ENCODE peak calls at places on chromosomes 13 and 19, in seven cellular contexts. X, Q, R, J, U, H and A are unnamed samples.

GRCh38 chr13:78606471-78607408 is 3.4 kb upstream of the POU4F1 start:
- DNase-seq in X (no peak), Q (peak), R (no peak), J (no peak), U (no peak), H (no peak), A (no peak)

GRCh38 chr13:44834404-44834803 is 154.9 kb downstream of the NUFIP1 start:
- DNase-seq in X (no peak), Q (no peak), R (no peak), J (no peak), U (no peak), H (no peak), A (no peak)

GRCh38 chr13:104530741-104531140 is 1464.5 kb upstream of the SLC10A2 start:
- DNase-seq in X (no peak), Q (no peak), R (no peak), J (no peak), U (no peak), H (no peak), A (no peak)

GRCh38 chr13:98155475-98156111 is 12.7 kb downstream of the FARP1 start:
- DNase-seq in X (no peak), Q (no peak), R (no peak), J (no peak), U (no peak), H (no peak), A (no peak)

GRCh38 chr13:107881362-107881761 is 334.0 kb downstream of the LIG4 start:
- DNase-seq in X (no peak), Q (no peak), R (no peak), J (no peak), U (no peak), H (no peak), A (no peak)

GRCh38 chr19:58279925-58280316 is 1.2 kb downstream of the ZNF8 start:
- DNase-seq in X (no peak), Q (no peak), R (no peak), J (no peak), U (no peak), H (no peak), A (no peak)

GRCh38 chr19:16834747-16835146 is 5.5 kb downstream of the SIN3B start:
- DNase-seq in X (no peak), Q (no peak), R (no peak), J (no peak), U (no peak), H (no peak), A (no peak)

GRCh38 chr13:32622827-32623226 is 36.6 kb downstream of the PDS5B start:
- DNase-seq in X (no peak), Q (no peak), R (no peak), J (no peak), U (no peak), H (no peak), A (no peak)

GRCh38 chr19:43634068-43634467 is 5.6 kb downstream of the CADM4 start:
- DNase-seq in X (no peak), Q (no peak), R (no peak), J (no peak), U (no peak), H (no peak), A (no peak)

GRCh38 chr19:7533281-7533819 is 2.2 kb upstream of the PNPLA6 start:
- DNase-seq in X (peak), Q (peak), R (no peak), J (no peak), U (peak), H (no peak), A (no peak)

GRCh38 chr19:1646931-1647663 is 5.3 kb downstream of the TCF3 start:
- DNase-seq in X (peak), Q (no peak), R (no peak), J (no peak), U (no peak), H (no peak), A (no peak)

GRCh38 chr13:72774019-72774418 is 7.7 kb downstream of the DIS3 start:
- DNase-seq in X (no peak), Q (no peak), R (no peak), J (no peak), U (no peak), H (no peak), A (no peak)

GRCh38 chr13:79781829-79782540 is 301.0 kb downstream of the NDFIP2 start:
- DNase-seq in X (no peak), Q (no peak), R (no peak), J (no peak), U (no peak), H (no peak), A (no peak)

GRCh38 chr13:48647625-48648024 is 6.1 kb upstream of the CYSLTR2 start:
- DNase-seq in X (no peak), Q (no peak), R (no peak), J (no peak), U (no peak), H (no peak), A (no peak)

GRCh38 chr13:85431720-85432119 is 367.5 kb downstream of the SLITRK6 start:
- DNase-seq in X (peak), Q (no peak), R (no peak), J (no peak), U (peak), H (no peak), A (no peak)

GRCh38 chr13:35984776-35985453 is 146.3 kb downstream of the DCLK1 start:
- DNase-seq in X (peak), Q (peak), R (no peak), J (no peak), U (no peak), H (no peak), A (no peak)

GRCh38 chr13:78298657-78299056 is 304.7 kb downstream of the POU4F1 start:
- DNase-seq in X (no peak), Q (no peak), R (no peak), J (no peak), U (no peak), H (no peak), A (no peak)

GRCh38 chr19:17755977-17756670 is 4.8 kb downstream of the FCHO1 start:
- DNase-seq in X (no peak), Q (peak), R (no peak), J (no peak), U (no peak), H (peak), A (no peak)

GRCh38 chr13:45773236-45773635 is 71.1 kb downstream of the CBY2 start:
- DNase-seq in X (no peak), Q (no peak), R (no peak), J (no peak), U (no peak), H (no peak), A (no peak)

GRCh38 chr19:2333807-2334211 is 5.3 kb downstream of the SPPL2B start:
- DNase-seq in X (no peak), Q (no peak), R (no peak), J (no peak), U (no peak), H (no peak), A (no peak)

GRCh38 chr13:110047511-110047910 is 259.4 kb downstream of the COL4A1 start:
- DNase-seq in X (no peak), Q (no peak), R (no peak), J (no peak), U (peak), H (no peak), A (no peak)

GRCh38 chr19:18020212-18021067 is 12.5 kb downstream of the ARRDC2 start:
- DNase-seq in X (peak), Q (no peak), R (peak), J (no peak), U (peak), H (no peak), A (no peak)

GRCh38 chr13:75470676-75471075 is 11.3 kb downstream of the TBC1D4 start:
- DNase-seq in X (no peak), Q (no peak), R (no peak), J (no peak), U (no peak), H (no peak), A (no peak)

GRCh38 chr13:109790951-109791605 is 4.7 kb upstream of the IRS2 start:
- DNase-seq in X (no peak), Q (peak), R (no peak), J (no peak), U (no peak), H (no peak), A (peak)

GRCh38 chr19:5129691-5130090 is 160.8 kb downstream of the KDM4B start:
- DNase-seq in X (peak), Q (no peak), R (no peak), J (no peak), U (no peak), H (no peak), A (no peak)

GRCh38 chr19:11031421-11032070 is 57.7 kb upstream of the LDLR start:
- DNase-seq in X (no peak), Q (no peak), R (no peak), J (no peak), U (no peak), H (no peak), A (no peak)

DNA sequence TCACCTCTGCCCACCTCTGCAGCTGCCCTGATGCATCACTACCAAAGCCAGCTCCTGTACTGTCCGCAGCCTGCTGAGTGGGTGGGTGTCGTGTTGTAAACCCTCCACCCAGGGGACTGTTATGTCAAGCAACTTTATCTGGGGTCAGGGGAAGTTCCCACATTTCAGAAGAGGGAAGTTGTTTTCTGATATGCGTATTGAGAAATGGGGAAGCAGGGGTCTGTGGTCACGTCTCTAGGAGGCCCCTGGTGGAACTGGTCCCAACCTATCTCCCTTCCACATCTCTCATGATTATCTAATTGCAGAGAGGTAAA is 31.2 kb downstream of the CLEC17A start:
- DNase-seq in X (no peak), Q (no peak), R (no peak), J (no peak), U (no peak), H (no peak), A (peak)
- TF ChIP-seq POLR2AphosphoS5 in X (no peak), Q (no peak), R (no peak), J (no peak), U (no peak), H (no peak), A (peak)

DNA sequence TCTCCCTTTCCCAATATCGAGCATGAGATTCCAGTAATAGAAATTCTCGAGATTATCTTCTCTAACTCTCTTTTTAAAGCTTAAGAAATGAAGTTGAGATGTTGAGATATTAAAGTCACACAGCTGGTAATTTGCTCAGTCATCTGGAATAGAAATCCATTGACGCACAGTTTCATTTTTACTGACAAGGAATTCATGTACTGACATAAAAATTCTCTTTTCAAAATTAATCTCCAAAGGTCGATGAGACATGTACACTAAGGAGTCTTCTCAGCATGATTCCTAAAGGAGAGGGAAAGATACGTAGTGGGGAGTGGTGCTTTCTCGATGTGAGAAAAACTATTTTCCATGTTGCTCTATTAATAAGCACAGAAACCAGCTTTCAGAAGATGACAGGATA is 1639.5 kb upstream of the MIR17HG start:
- DNase-seq in X (no peak), Q (no peak), R (no peak), J (no peak), U (no peak), H (no peak), A (no peak)
- TF ChIP-seq POLR2AphosphoS5 in X (no peak), Q (no peak), R (no peak), J (no peak), U (no peak), H (no peak), A (no peak)

DNA sequence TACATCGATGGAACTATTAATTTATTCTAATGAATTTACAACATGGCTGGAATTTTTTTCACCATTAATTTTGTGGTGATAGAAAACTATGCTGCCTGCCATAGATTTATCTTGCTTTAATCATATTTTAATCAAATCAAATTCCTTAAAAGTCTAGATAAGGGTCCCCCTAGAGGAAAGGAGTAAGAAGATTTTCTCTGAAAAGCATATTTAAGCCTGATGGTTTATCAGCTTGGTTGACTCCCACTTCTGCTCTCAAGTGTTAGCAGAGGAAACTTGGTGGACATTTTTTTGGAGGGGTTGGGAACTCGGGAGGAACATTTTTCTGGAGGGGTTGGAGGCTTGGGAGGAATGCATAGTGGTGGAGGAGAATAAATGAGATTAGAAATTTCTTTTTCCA is 253.3 kb downstream of the KCNRG start:
- DNase-seq in X (no peak), Q (no peak), R (no peak), J (no peak), U (no peak), H (peak), A (no peak)
- TF ChIP-seq POLR2AphosphoS5 in X (no peak), Q (no peak), R (no peak), J (no peak), U (no peak), H (no peak), A (no peak)

GRCh38 chr13:111482806-111483620 is 162.6 kb downstream of the TEX29 start:
- DNase-seq in X (peak), Q (no peak), R (peak), J (no peak), U (no peak), H (no peak), A (no peak)
- TF ChIP-seq POLR2AphosphoS5 in X (no peak), Q (no peak), R (no peak), J (no peak), U (no peak), H (no peak), A (no peak)

GRCh38 chr19:33819875-33820781 is 23.5 kb downstream of the KCTD15 start:
- DNase-seq in X (peak), Q (peak), R (no peak), J (no peak), U (peak), H (peak), A (peak)
- TF ChIP-seq POLR2AphosphoS5 in X (peak), Q (peak), R (peak), J (peak), U (peak), H (no peak), A (peak)

DNA sequence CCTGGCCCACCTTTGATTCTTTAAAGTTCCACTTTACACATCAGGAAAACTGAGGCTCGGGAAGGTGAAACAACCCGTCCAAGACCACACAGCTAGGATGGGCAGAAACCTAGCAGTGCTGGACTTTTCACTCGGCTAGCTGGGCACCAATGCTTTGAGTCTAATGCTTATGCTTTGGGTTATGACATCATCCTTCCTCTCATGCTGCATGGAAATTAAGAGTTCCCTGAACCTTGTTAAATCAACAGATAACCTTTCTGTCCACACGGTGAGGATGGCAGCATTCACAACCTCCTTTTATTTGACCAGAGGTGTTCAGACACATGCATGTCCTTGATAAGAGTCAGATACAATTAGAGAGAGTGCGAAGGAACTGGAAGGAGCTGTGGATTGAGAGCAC is 138.4 kb downstream of the UQCRFS1 start:
- DNase-seq in X (no peak), Q (no peak), R (no peak), J (no peak), U (no peak), H (no peak), A (no peak)
- TF ChIP-seq POLR2AphosphoS5 in X (no peak), Q (no peak), R (no peak), J (no peak), U (no peak), H (no peak), A (no peak)

GRCh38 chr19:19670070-19670551 is 1.5 kb downstream of the ZNF101 start:
- DNase-seq in X (no peak), Q (peak), R (no peak), J (no peak), U (no peak), H (no peak), A (no peak)

GRCh38 chr19:19663292-19664120 is at the start of gene ATP13A1:
- DNase-seq in X (peak), Q (peak), R (peak), J (peak), U (peak), H (peak), A (peak)

GRCh38 chr19:19672816-19673215 is 4.2 kb downstream of the ZNF101 start:
- DNase-seq in X (no peak), Q (no peak), R (no peak), J (no peak), U (no peak), H (no peak), A (no peak)

GRCh38 chr19:19662866-19663291 is 597 bp downstream of the ATP13A1 start:
- DNase-seq in X (no peak), Q (no peak), R (no peak), J (no peak), U (peak), H (no peak), A (no peak)

DNA sequence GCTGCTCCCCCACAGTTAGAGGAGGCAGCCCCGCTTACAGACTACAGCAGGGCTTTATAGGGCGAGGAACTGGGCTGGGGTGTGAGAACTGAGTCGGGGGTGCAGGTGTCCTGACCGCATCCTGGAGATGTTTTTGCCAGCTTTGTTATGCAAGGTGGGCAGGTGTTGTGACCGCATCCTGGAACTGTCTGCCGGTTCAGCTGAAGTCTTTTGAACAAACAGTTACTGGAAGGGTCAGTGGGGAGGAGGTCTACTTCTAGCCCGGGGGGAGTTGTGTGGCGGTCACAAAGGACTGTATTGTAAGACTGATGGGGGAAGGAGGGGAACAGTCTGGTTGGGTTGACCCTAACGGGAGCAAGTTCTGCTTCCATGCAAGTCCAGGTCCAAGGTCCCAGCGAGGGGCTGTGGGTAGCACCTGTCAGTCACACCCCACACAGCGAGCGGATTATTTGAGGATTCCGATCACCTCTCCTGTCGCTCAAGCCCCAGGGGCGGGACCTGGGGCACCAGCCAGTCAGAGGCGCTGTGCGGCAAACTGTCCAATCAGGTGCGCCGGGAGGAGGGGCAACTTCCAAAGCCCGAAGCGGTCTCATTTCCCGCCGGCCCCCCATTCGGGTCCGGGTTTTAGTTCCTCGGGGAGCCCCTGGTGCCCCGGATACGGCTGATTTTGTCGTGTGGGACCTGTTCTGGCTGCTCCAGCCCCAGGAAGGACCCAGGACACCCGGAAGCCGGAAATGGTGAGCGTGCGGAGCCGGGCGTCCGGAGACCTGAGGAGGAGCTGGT is at the start of gene ZNF101:
- DNase-seq in X (peak), Q (peak), R (peak), J (peak), U (peak), H (peak), A (peak)
- TF ChIP-seq POLR2AphosphoS5 in X (peak), Q (peak), R (peak), J (peak), U (peak), H (peak), A (peak)